ENCODE peak calls at places on chromosomes 5 and 9, in five cellular contexts. S is GM13977, C is thyroid gland, G is A549, Y is neural progenitor cell. F is an unnamed sample.

GRCh38 chr5:151459680-151460079 is 12.3 kb downstream of the SLC36A1 start:
- DNase-seq in S (no peak), C (no peak), G (no peak), Y (peak), F (no peak)

GRCh38 chr9:128005938-128006337 is 25.1 kb upstream of the EEIG1 start:
- DNase-seq in S (no peak), C (peak), G (no peak), Y (peak), F (no peak)

GRCh38 chr5:123090641-123091257 is 1.7 kb downstream of the PRDM6 start:
- DNase-seq in S (peak), C (no peak), G (no peak), Y (peak), F (no peak)

GRCh38 chr9:110877376-110877775 is 160.9 kb downstream of the LPAR1 start:
- DNase-seq in S (no peak), C (no peak), G (no peak), Y (no peak), F (no peak)

GRCh38 chr9:111414406-111414805 is 69.8 kb downstream of the ECPAS start:
- DNase-seq in S (no peak), C (no peak), G (no peak), Y (no peak), F (no peak)

GRCh38 chr5:55538621-55539020 is 3.9 kb upstream of the PLPP1 start:
- DNase-seq in S (peak), C (no peak), G (no peak), Y (no peak), F (no peak)

GRCh38 chr9:16360247-16360646 is 510.2 kb downstream of the BNC2 start:
- DNase-seq in S (no peak), C (no peak), G (no peak), Y (no peak), F (no peak)

GRCh38 chr5:56160723-56161445 is 72.2 kb downstream of the ANKRD55 start:
- DNase-seq in S (no peak), C (no peak), G (no peak), Y (no peak), F (no peak)

GRCh38 chr9:89435315-89435823 is 62.5 kb downstream of the SEMA4D start:
- DNase-seq in S (no peak), C (peak), G (no peak), Y (peak), F (no peak)

GRCh38 chr5:176810687-176811501 is 535 bp downstream of the UNC5A start:
- DNase-seq in S (no peak), C (no peak), G (no peak), Y (no peak), F (no peak)

GRCh38 chr5:39064450-39064849 is 9.7 kb downstream of the RICTOR start:
- DNase-seq in S (no peak), C (no peak), G (no peak), Y (no peak), F (no peak)

GRCh38 chr5:39062104-39062503 is 12.1 kb downstream of the RICTOR start:
- DNase-seq in S (no peak), C (no peak), G (no peak), Y (no peak), F (no peak)

GRCh38 chr5:39062530-39062929 is 11.7 kb downstream of the RICTOR start:
- DNase-seq in S (no peak), C (no peak), G (no peak), Y (no peak), F (no peak)

GRCh38 chr5:39058984-39059565 is 15.1 kb downstream of the RICTOR start:
- DNase-seq in S (no peak), C (no peak), G (no peak), Y (no peak), F (no peak)

GRCh38 chr5:39063037-39063436 is 11.2 kb downstream of the RICTOR start:
- DNase-seq in S (no peak), C (no peak), G (no peak), Y (no peak), F (no peak)
- TF ChIP-seq CTCF in S (no peak), C (no peak), G (no peak), Y (no peak), F (no peak)

GRCh38 chr5:180115326-180116076 is 43.9 kb upstream of the RNF130 start:
- DNase-seq in S (no peak), C (no peak), G (no peak), Y (no peak), F (no peak)

GRCh38 chr5:180118391-180118791 is 46.8 kb upstream of the RNF130 start:
- DNase-seq in S (no peak), C (no peak), G (no peak), Y (no peak), F (no peak)

GRCh38 chr5:180117378-180117725 is 45.8 kb upstream of the RNF130 start:
- DNase-seq in S (no peak), C (no peak), G (no peak), Y (no peak), F (no peak)

GRCh38 chr5:180116077-180116375 is 44.5 kb upstream of the RNF130 start:
- DNase-seq in S (no peak), C (no peak), G (no peak), Y (no peak), F (no peak)

DNA sequence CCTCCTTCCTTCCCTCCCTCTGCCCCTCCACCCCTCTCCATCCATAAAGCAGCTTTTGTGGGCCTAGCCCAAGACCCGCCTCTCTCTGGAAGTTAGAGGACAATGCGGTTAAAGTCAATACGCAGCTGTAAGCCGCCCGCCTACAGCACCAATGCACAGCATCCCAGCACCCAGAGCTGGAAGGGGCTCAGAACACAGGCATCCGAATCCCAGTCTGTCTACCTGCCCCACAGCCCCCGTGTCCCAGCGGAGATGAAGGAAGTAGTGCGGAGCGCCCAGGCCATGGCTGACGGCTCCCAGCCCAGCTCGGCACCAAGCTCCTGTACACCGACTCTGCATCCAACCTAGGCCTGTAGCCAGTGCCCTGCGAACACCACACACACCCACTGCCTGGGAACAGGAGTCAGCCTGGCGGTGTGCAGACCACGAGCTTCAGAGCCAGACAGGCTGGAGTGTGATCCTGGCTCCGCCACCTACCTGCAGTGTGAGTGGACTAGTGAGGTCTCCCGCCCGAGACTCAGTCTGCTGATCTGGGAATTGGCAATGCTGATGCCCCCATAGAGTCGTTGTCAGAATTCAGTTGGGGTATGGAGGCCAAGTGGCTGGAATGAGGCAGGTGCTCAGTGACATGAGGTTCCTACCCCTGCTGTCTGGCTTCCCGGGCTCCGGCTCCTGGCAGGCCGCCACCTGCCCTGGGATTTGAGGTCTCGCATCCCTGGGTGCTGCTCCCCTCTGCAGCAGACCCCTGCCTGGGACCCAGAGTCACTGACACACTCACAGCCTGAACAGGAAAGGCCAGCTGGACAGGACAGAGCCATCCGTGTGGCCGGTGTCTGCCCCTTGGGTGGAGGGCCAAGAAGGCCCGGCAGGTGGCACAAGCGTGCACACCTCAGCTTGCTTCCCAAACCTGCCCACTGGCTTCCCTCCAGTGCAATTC is 45.1 kb upstream of the RNF130 start:
- DNase-seq in S (peak), C (peak), G (peak), Y (peak), F (no peak)
- TF ChIP-seq CTCF in S (no peak), C (peak), G (peak), Y (peak), F (no peak)

GRCh38 chr5:6820851-6821479 is 107.7 kb downstream of the TENT4A start:
- DNase-seq in S (peak), C (no peak), G (peak), Y (peak), F (no peak)
- TF ChIP-seq CTCF in S (peak), C (peak), G (peak), Y (peak), F (no peak)

GRCh38 chr5:153752890-153753289 is 262.4 kb downstream of the GRIA1 start:
- DNase-seq in S (no peak), C (no peak), G (no peak), Y (no peak), F (no peak)

GRCh38 chr5:153755913-153756500 is 265.5 kb downstream of the GRIA1 start:
- DNase-seq in S (no peak), C (no peak), G (no peak), Y (no peak), F (no peak)

GRCh38 chr5:153753645-153754432 is 263.4 kb downstream of the GRIA1 start:
- DNase-seq in S (no peak), C (no peak), G (no peak), Y (no peak), F (no peak)

DNA sequence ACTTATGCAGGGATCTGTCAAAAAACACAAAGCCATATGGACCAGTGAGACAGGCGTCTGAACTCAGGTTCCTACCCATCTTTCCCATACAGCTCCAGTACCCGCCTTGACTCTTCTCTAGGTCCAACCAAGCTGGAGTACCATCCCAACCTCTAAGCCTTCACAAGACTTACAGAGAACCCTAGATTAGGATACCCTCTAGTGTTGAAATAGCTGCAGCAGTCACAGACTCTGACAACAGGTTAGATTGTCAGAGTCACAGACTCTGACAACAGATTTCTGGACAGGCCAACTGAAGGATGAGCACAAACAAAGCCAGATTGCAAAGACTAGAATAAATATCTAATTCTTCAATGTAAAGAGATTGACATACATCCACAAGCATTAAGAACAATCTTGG is 266.1 kb downstream of the GRIA1 start:
- DNase-seq in S (no peak), C (no peak), G (no peak), Y (peak), F (no peak)
- TF ChIP-seq CTCF in S (no peak), C (no peak), G (no peak), Y (peak), F (no peak)

F was measured in omental fat pad.